ENCODE peak calls at places on chromosomes 3 and 15, in eight cellular contexts. D is CD8-positive, alpha-beta memory T cell; R is cerebellar cortex; P is activated CD4-positive, alpha-beta T cell treated with anti-CD3 and anti-CD28 coated beads for 48 hours; L is NCI-H526; S is GM04504; F is activated CD4-positive, CD25-positive, alpha-beta regulatory T cell; Q is T-helper 9 cell. X is an unnamed sample.

GRCh38 chr15:74007820-74008371 is 13.4 kb downstream of the PML start:
- DNase-seq in D (peak; percentile 20), R (no peak), P (peak; percentile 25), L (no peak), S (no peak), F (no peak), Q (no peak), X (no peak)

GRCh38 chr15:76460347-76460746 is 123.8 kb downstream of the ISL2 start:
- DNase-seq in D (no peak), R (no peak), P (no peak), L (no peak), S (no peak), F (no peak), Q (no peak), X (no peak)

GRCh38 chr15:69806287-69806915 is 291.3 kb downstream of the TLE3 start:
- DNase-seq in D (peak; percentile 12), R (no peak), P (no peak), L (no peak), S (no peak), F (no peak), Q (no peak), X (no peak)

GRCh38 chr15:50881121-50882048 is 27.1 kb upstream of the AP4E1 start:
- DNase-seq in D (no peak), R (no peak), P (peak; percentile 5), L (peak; percentile 67), S (no peak), F (no peak), Q (no peak), X (no peak)

GRCh38 chr3:43858052-43858701 is 167.4 kb downstream of the ABHD5 start:
- DNase-seq in D (no peak), R (no peak), P (no peak), L (no peak), S (no peak), F (no peak), Q (no peak), X (no peak)

GRCh38 chr3:158532099-158532734 is 38.8 kb upstream of the MLF1 start:
- DNase-seq in D (no peak), R (peak; percentile 45), P (no peak), L (peak; percentile 56), S (peak; percentile 39), F (no peak), Q (no peak), X (no peak)

GRCh38 chr3:12345141-12345561 is 56.3 kb downstream of the PPARG start:
- DNase-seq in D (no peak), R (no peak), P (no peak), L (no peak), S (peak; percentile 20), F (no peak), Q (no peak), X (no peak)

GRCh38 chr15:23642413-23643044 is 5.1 kb downstream of the MAGEL2 start:
- DNase-seq in D (peak; percentile 6), R (peak; percentile 43), P (peak; percentile 61), L (peak; percentile 78), S (peak; percentile 17), F (no peak), Q (peak; percentile 11), X (no peak)

GRCh38 chr3:67580430-67581000 is 73.9 kb downstream of the SUCLG2 start:
- DNase-seq in D (no peak), R (no peak), P (no peak), L (no peak), S (no peak), F (no peak), Q (no peak), X (no peak)

GRCh38 chr3:111601810-111602209 is 6.7 kb upstream of the ZBED2 start:
- DNase-seq in D (no peak), R (no peak), P (no peak), L (no peak), S (no peak), F (no peak), Q (no peak), X (no peak)

GRCh38 chr3:62169871-62170660 is 203.3 kb downstream of the FEZF2 start:
- DNase-seq in D (no peak), R (no peak), P (no peak), L (no peak), S (no peak), F (no peak), Q (no peak), X (no peak)

GRCh38 chr15:41994772-41995475 is 22.6 kb upstream of the EHD4 start:
- DNase-seq in D (no peak), R (no peak), P (no peak), L (no peak), S (no peak), F (no peak), Q (no peak), X (no peak)

GRCh38 chr15:85324202-85324601 is 56.2 kb upstream of the AKAP13 start:
- DNase-seq in D (no peak), R (no peak), P (no peak), L (no peak), S (no peak), F (no peak), Q (no peak), X (no peak)

GRCh38 chr3:9402410-9403228 is 5.2 kb downstream of the SETD5 start:
- DNase-seq in D (no peak), R (no peak), P (no peak), L (peak; percentile 78), S (no peak), F (no peak), Q (no peak), X (no peak)

GRCh38 chr3:16482770-16483531 is 30.5 kb downstream of the RFTN1 start:
- DNase-seq in D (peak; percentile 52), R (no peak), P (peak; percentile 40), L (no peak), S (no peak), F (no peak), Q (no peak), X (no peak)

GRCh38 chr15:74866090-74866489 is 7.1 kb downstream of the SCAMP2 start:
- DNase-seq in D (no peak), R (no peak), P (no peak), L (no peak), S (peak; percentile 34), F (no peak), Q (no peak), X (no peak)

GRCh38 chr3:152392474-152392873 is 123.7 kb downstream of the MBNL1 start:
- DNase-seq in D (no peak), R (no peak), P (no peak), L (no peak), S (no peak), F (no peak), Q (no peak), X (no peak)

GRCh38 chr3:37329465-37329864 is 155.1 kb upstream of the LRRFIP2 start:
- DNase-seq in D (no peak), R (no peak), P (no peak), L (no peak), S (no peak), F (no peak), Q (no peak), X (no peak)

GRCh38 chr3:38454179-38454883 is 641 bp downstream of the ACVR2B start:
- DNase-seq in D (peak; percentile 48), R (peak; percentile 27), P (peak; percentile 45), L (peak; percentile 61), S (no peak), F (no peak), Q (peak; percentile 20), X (peak; percentile 32)

GRCh38 chr15:53022788-53023187 is 232.7 kb upstream of the ONECUT1 start:
- DNase-seq in D (no peak), R (no peak), P (no peak), L (no peak), S (no peak), F (no peak), Q (no peak), X (no peak)

GRCh38 chr3:13106308-13106970 is 33.2 kb upstream of the IQSEC1 start:
- DNase-seq in D (no peak), R (no peak), P (no peak), L (no peak), S (peak; percentile 26), F (no peak), Q (no peak), X (no peak)

GRCh38 chr15:97717806-97718205 is 242.7 kb upstream of the ARRDC4 start:
- DNase-seq in D (no peak), R (no peak), P (no peak), L (no peak), S (no peak), F (no peak), Q (no peak), X (no peak)

GRCh38 chr15:55715355-55716076 is 27.4 kb downstream of the PRTG start:
- DNase-seq in D (no peak), R (peak; percentile 24), P (no peak), L (no peak), S (no peak), F (no peak), Q (no peak), X (no peak)

GRCh38 chr3:146313411-146314111 is 62.7 kb upstream of the PLSCR4 start:
- DNase-seq in D (no peak), R (no peak), P (no peak), L (no peak), S (peak; percentile 46), F (no peak), Q (no peak), X (no peak)

GRCh38 chr15:86690566-86690965 is 610.9 kb downstream of the AGBL1 start:
- DNase-seq in D (no peak), R (no peak), P (no peak), L (no peak), S (no peak), F (no peak), Q (no peak), X (no peak)

GRCh38 chr3:126349071-126349470 is 8.1 kb downstream of the KLF15 start:
- DNase-seq in D (no peak), R (no peak), P (no peak), L (no peak), S (no peak), F (no peak), Q (no peak), X (no peak)

GRCh38 chr3:126552688-126553283 is 5.9 kb downstream of the C3orf22 start:
- DNase-seq in D (no peak), R (peak; percentile 58), P (no peak), L (no peak), S (no peak), F (no peak), Q (no peak), X (no peak)

GRCh38 chr3:64184621-64185020 is 40.6 kb downstream of the PRICKLE2 start:
- DNase-seq in D (no peak), R (no peak), P (no peak), L (no peak), S (no peak), F (no peak), Q (no peak), X (no peak)